ENCODE peak calls at places on chromosome 18, in seven cellular contexts. V is IMR-90, N is neuronal stem cell, D is H9, W is H1, Z is mesenchymal stem cell, Y is trophoblast cell. U is an unnamed sample.

GRCh38 chr18:35861367-35862114 is 110.9 kb upstream of the RMP24 start:
- DNase-seq in V (no peak), N (no peak), D (no peak), W (no peak), Z (no peak), Y (no peak), U (peak; percentile 47)

GRCh38 chr18:79918089-79919011 is 33.1 kb downstream of the SLC66A2 start:
- DNase-seq in V (no peak), N (no peak), D (peak; percentile 15), W (no peak), Z (no peak), Y (no peak), U (no peak)

GRCh38 chr18:63890950-63891304 is 3.4 kb downstream of the SERPINB2 start:
- DNase-seq in V (peak; percentile 18), N (no peak), D (no peak), W (no peak), Z (peak; percentile 41), Y (peak; percentile 9), U (no peak)

GRCh38 chr18:7545734-7546133 is 21.4 kb upstream of the PTPRM start:
- DNase-seq in V (peak; percentile 73), N (no peak), D (no peak), W (no peak), Z (peak; percentile 69), Y (no peak), U (no peak)

GRCh38 chr18:50696929-50697328 is 122.9 kb downstream of the MRO start:
- DNase-seq in V (no peak), N (no peak), D (no peak), W (no peak), Z (no peak), Y (no peak), U (peak; percentile 24)

GRCh38 chr18:8949206-8949605 is 153.3 kb upstream of the NDUFV2 start:
- DNase-seq in V (peak; percentile 48), N (no peak), D (no peak), W (no peak), Z (peak; percentile 57), Y (no peak), U (no peak)

GRCh38 chr18:24396082-24396623 is 1.5 kb downstream of the OSBPL1A start:
- DNase-seq in V (peak; percentile 26), N (no peak), D (no peak), W (no peak), Z (no peak), Y (no peak), U (no peak)

GRCh38 chr18:79515331-79515730 is 119.6 kb downstream of the NFATC1 start:
- DNase-seq in V (no peak), N (no peak), D (peak; percentile 13), W (no peak), Z (no peak), Y (no peak), U (no peak)

GRCh38 chr18:3368193-3368592 is 81.8 kb upstream of the TGIF1 start:
- DNase-seq in V (peak; percentile 28), N (no peak), D (no peak), W (no peak), Z (peak; percentile 19), Y (no peak), U (no peak)

GRCh38 chr18:8948471-8949149 is 153.9 kb upstream of the NDUFV2 start:
- DNase-seq in V (peak; percentile 93), N (no peak), D (no peak), W (no peak), Z (peak; percentile 91), Y (peak; percentile 75), U (peak; percentile 86)

GRCh38 chr18:56739731-56740130 is 88.6 kb downstream of the WDR7 start:
- DNase-seq in V (no peak), N (no peak), D (no peak), W (no peak), Z (no peak), Y (no peak), U (no peak)

GRCh38 chr18:26634631-26635030 is 86.3 kb upstream of the KCTD1 start:
- DNase-seq in V (no peak), N (no peak), D (no peak), W (no peak), Z (no peak), Y (no peak), U (no peak)

GRCh38 chr18:24726727-24727539 is 266.5 kb downstream of the HRH4 start:
- DNase-seq in V (peak; percentile 86), N (peak; percentile 75), D (peak; percentile 68), W (no peak), Z (peak; percentile 77), Y (peak; percentile 47), U (peak; percentile 80)

GRCh38 chr18:59308201-59309014 is 10.0 kb downstream of the CPLX4 start:
- DNase-seq in V (peak; percentile 45), N (peak; percentile 68), D (peak; percentile 76), W (peak; percentile 15), Z (peak; percentile 56), Y (peak; percentile 50), U (peak; percentile 71)

GRCh38 chr18:59769105-59769865 is 72.1 kb upstream of the CCBE1 start:
- DNase-seq in V (peak; percentile 36), N (no peak), D (no peak), W (no peak), Z (no peak), Y (no peak), U (no peak)

GRCh38 chr18:56575819-56576663 is 62.4 kb downstream of the TXNL1 start:
- DNase-seq in V (peak; percentile 71), N (peak; percentile 48), D (no peak), W (no peak), Z (peak; percentile 66), Y (peak; percentile 12), U (peak; percentile 48)

GRCh38 chr18:12776821-12777471 is 74.1 kb downstream of the PSMG2 start:
- DNase-seq in V (no peak), N (no peak), D (peak; percentile 63), W (no peak), Z (no peak), Y (no peak), U (peak; percentile 14)

GRCh38 chr18:61336766-61337165 is 3.5 kb downstream of the CDH20 start:
- DNase-seq in V (no peak), N (no peak), D (no peak), W (no peak), Z (no peak), Y (no peak), U (no peak)

GRCh38 chr18:13582283-13582682 is 144.1 kb downstream of the FAM210A start:
- DNase-seq in V (no peak), N (no peak), D (no peak), W (no peak), Z (no peak), Y (no peak), U (no peak)

GRCh38 chr18:8809514-8809913 is 104.2 kb downstream of the MTCL1 start:
- DNase-seq in V (no peak), N (no peak), D (no peak), W (no peak), Z (no peak), Y (no peak), U (no peak)

GRCh38 chr18:32974421-32975165 is 201.8 kb upstream of the KLHL14 start:
- DNase-seq in V (no peak), N (no peak), D (no peak), W (no peak), Z (peak; percentile 18), Y (no peak), U (no peak)

GRCh38 chr18:77400561-77400960 is 150.9 kb downstream of the GALR1 start:
- DNase-seq in V (no peak), N (no peak), D (no peak), W (no peak), Z (no peak), Y (no peak), U (no peak)
- H4K8ac ChIP-seq in V (no peak overlapping the region), N (no peak overlapping the region), D (no peak overlapping the region), W (peak overlapping the region; percentile 35), Z (no peak overlapping the region), Y (no peak overlapping the region), U (no peak overlapping the region)

GRCh38 chr18:47260138-47260923 is 8.9 kb upstream of the SKOR2 start:
- DNase-seq in V (peak; percentile 14), N (peak; percentile 83), D (peak; percentile 86), W (no peak), Z (peak; percentile 27), Y (peak; percentile 66), U (peak; percentile 83)

GRCh38 chr18:47262397-47263196 is 11.1 kb upstream of the SKOR2 start:
- DNase-seq in V (no peak), N (no peak), D (peak; percentile 33), W (no peak), Z (no peak), Y (no peak), U (no peak)

GRCh38 chr18:47260924-47261701 is 9.7 kb upstream of the SKOR2 start:
- DNase-seq in V (no peak), N (no peak), D (peak; percentile 65), W (no peak), Z (no peak), Y (no peak), U (peak; percentile 44)

GRCh38 chr18:47263197-47263827 is 11.9 kb upstream of the SKOR2 start:
- DNase-seq in V (no peak), N (no peak), D (peak; percentile 80), W (no peak), Z (no peak), Y (no peak), U (peak; percentile 70)

DNA sequence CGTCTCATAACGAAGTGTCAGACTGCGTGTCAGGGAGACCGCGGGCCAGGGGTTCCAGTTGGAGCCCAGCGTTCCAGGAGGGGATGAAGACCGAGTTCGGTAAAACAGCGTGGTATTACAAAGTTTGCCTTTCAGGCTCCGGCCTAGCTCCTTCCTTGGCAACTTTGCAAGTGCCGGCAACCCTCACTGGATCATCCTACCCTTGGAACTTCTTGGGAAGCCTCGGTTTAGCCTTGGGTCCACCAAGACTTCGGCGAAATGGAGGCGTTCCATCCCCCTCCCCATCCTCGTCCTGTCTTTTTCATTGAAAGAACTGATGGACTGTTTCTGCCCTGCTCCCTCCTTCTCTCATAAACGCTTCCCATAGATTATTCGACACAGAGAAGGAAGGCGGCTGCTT is 10.4 kb upstream of the SKOR2 start:
- DNase-seq in V (no peak), N (no peak), D (no peak), W (no peak), Z (no peak), Y (no peak), U (no peak)
- H3K27me3 ChIP-seq in V (peaks cover 28% of the 10 kb centered on the region), N (peaks cover 36% of the 10 kb centered on the region), D (peaks cover 76% of the 10 kb centered on the region), W (peaks cover 68% of the 10 kb centered on the region), Z (peaks cover 88% of the 10 kb centered on the region), Y (peaks cover 52% of the 10 kb centered on the region), U (peaks cover 55% of the 10 kb centered on the region)

GRCh38 chr18:41959045-41959444 is 4.0 kb downstream of the PIK3C3 start:
- DNase-seq in V (no peak), N (no peak), D (no peak), W (no peak), Z (no peak), Y (no peak), U (no peak)
- H4K8ac ChIP-seq in V (no peak overlapping the region), N (no peak overlapping the region), D (no peak overlapping the region), W (no peak overlapping the region), Z (no peak overlapping the region), Y (no peak overlapping the region), U (no peak overlapping the region)

DNA sequence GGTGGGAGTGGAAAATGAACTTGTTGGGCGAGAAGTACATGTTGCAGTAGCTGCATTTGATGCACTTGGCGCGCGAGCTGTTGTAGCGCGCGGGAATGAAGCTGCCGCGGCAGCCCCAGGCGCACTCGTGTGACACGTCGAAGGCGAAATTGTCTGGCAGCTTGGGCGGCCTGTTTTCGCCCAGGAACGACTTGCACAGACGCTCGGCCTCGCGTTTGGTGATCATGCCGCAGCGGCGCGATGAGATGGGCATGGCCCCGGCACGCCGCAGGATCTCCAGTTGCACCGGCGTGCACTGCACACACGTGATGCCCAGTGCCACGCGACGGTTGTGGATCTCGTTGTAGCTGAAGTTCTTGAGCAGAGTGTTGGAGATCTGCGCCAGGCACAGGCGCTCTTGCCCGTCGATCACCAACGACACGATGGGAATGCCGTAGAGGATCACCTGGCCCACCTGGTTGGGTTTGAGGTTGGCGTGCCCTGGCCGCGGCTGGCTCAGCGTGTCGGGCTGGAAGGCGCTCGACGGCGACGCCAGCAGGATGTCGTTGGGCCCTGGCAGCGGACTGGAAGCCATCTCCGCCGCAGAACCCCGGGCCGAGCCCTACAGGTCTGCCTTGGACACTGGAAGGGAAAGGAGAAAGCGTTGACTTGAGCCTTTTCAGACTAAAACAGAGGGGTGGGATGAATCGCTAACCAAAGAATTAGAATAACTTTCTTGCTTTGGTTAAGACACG is 2.7 kb downstream of the SKOR2 start:
- DNase-seq in V (no peak), N (no peak), D (peak; percentile 66), W (no peak), Z (no peak), Y (no peak), U (no peak)
- H3K27me3 ChIP-seq in V (peaks cover 62% of the 10 kb centered on the region), N (peaks cover 45% of the 10 kb centered on the region), D (peaks cover 59% of the 10 kb centered on the region), W (peaks cover 66% of the 10 kb centered on the region), Z (peaks cover 88% of the 10 kb centered on the region), Y (peaks cover 76% of the 10 kb centered on the region), U (peaks cover 73% of the 10 kb centered on the region)